ENCODE peak calls at places on chromosomes 6 and 20, in seven cellular contexts. F, R, X, D, U, Y and O are unnamed samples.

GRCh38 chr6:27176096-27176495 is 71.4 kb upstream of the PRSS16 start:
- DNase-seq in F (no peak), R (no peak), X (no peak), D (no peak), U (no peak), Y (no peak), O (no peak)

GRCh38 chr6:108565091-108565766 is 4.5 kb downstream of the FOXO3 start:
- DNase-seq in F (no peak), R (no peak), X (no peak), D (no peak), U (no peak), Y (no peak), O (peak)

GRCh38 chr6:106085984-106086832 is at the start of gene PRDM1:
- DNase-seq in F (peak), R (peak), X (peak), D (peak), U (peak), Y (peak), O (peak)

GRCh38 chr6:139894271-139894670 is 519.8 kb upstream of the CITED2 start:
- DNase-seq in F (no peak), R (no peak), X (no peak), D (no peak), U (no peak), Y (no peak), O (no peak)

GRCh38 chr20:52289956-52290355 is 98.4 kb upstream of the ZFP64 start:
- DNase-seq in F (no peak), R (no peak), X (no peak), D (no peak), U (no peak), Y (no peak), O (no peak)

GRCh38 chr6:26250806-26251075 is 114.3 kb upstream of the BTN3A2 start:
- DNase-seq in F (no peak), R (no peak), X (no peak), D (no peak), U (no peak), Y (no peak), O (no peak)

GRCh38 chr20:9498322-9498721 is 16.1 kb upstream of the LAMP5 start:
- DNase-seq in F (no peak), R (no peak), X (no peak), D (no peak), U (no peak), Y (no peak), O (no peak)

GRCh38 chr6:160036331-160036695 is 67.4 kb downstream of the IGF2R start:
- DNase-seq in F (no peak), R (no peak), X (no peak), D (peak), U (no peak), Y (no peak), O (no peak)

GRCh38 chr20:49813305-49813974 is 812 bp downstream of the SLC9A8 start:
- DNase-seq in F (no peak), R (no peak), X (no peak), D (no peak), U (no peak), Y (no peak), O (no peak)

GRCh38 chr6:92806254-92806653 is 613.1 kb downstream of the EPHA7 start:
- DNase-seq in F (no peak), R (no peak), X (no peak), D (no peak), U (peak), Y (no peak), O (no peak)

GRCh38 chr20:25252686-25253421 is 5.0 kb downstream of the PYGB start:
- DNase-seq in F (peak), R (no peak), X (no peak), D (no peak), U (no peak), Y (no peak), O (no peak)

GRCh38 chr6:382883-383420 is 8.6 kb upstream of the IRF4 start:
- DNase-seq in F (no peak), R (no peak), X (no peak), D (no peak), U (no peak), Y (no peak), O (no peak)

GRCh38 chr6:31660998-31661866 is 654 bp upstream of the C6orf47 start:
- DNase-seq in F (no peak), R (no peak), X (no peak), D (no peak), U (no peak), Y (no peak), O (no peak)

GRCh38 chr20:16132399-16132798 is 440.8 kb downstream of the KIF16B start:
- DNase-seq in F (no peak), R (no peak), X (no peak), D (no peak), U (no peak), Y (no peak), O (no peak)

GRCh38 chr6:35298625-35299140 is 1.1 kb downstream of the DEF6 start:
- DNase-seq in F (no peak), R (peak), X (no peak), D (no peak), U (no peak), Y (no peak), O (no peak)

GRCh38 chr6:134949927-134950326 is at the start of gene ALDH8A1:
- DNase-seq in F (no peak), R (no peak), X (no peak), D (no peak), U (no peak), Y (no peak), O (no peak)

GRCh38 chr6:35776364-35777215 is at the start of gene CLPSL2:
- DNase-seq in F (no peak), R (no peak), X (no peak), D (no peak), U (no peak), Y (peak), O (no peak)

GRCh38 chr6:84766796-84767590 is 2.6 kb upstream of the TBX18 start:
- DNase-seq in F (no peak), R (no peak), X (no peak), D (no peak), U (no peak), Y (peak), O (no peak)

GRCh38 chr6:54717849-54718455 is 128.6 kb upstream of the FAM83B start:
- DNase-seq in F (peak), R (no peak), X (peak), D (no peak), U (peak), Y (no peak), O (no peak)

GRCh38 chr20:14820771-14821170 is 483.4 kb upstream of the FLRT3 start:
- DNase-seq in F (no peak), R (no peak), X (no peak), D (no peak), U (peak), Y (no peak), O (no peak)

GRCh38 chr20:44009679-44009992 is 95.0 kb downstream of the TOX2 start:
- DNase-seq in F (no peak), R (no peak), X (no peak), D (no peak), U (no peak), Y (no peak), O (no peak)

GRCh38 chr20:63858393-63859165 is 2.7 kb upstream of the ABHD16B start:
- DNase-seq in F (no peak), R (no peak), X (no peak), D (no peak), U (no peak), Y (peak), O (no peak)
- TF ChIP-seq POLR2AphosphoS5 in F (no peak), R (no peak), X (no peak), D (no peak), U (no peak), Y (peak), O (no peak)

DNA sequence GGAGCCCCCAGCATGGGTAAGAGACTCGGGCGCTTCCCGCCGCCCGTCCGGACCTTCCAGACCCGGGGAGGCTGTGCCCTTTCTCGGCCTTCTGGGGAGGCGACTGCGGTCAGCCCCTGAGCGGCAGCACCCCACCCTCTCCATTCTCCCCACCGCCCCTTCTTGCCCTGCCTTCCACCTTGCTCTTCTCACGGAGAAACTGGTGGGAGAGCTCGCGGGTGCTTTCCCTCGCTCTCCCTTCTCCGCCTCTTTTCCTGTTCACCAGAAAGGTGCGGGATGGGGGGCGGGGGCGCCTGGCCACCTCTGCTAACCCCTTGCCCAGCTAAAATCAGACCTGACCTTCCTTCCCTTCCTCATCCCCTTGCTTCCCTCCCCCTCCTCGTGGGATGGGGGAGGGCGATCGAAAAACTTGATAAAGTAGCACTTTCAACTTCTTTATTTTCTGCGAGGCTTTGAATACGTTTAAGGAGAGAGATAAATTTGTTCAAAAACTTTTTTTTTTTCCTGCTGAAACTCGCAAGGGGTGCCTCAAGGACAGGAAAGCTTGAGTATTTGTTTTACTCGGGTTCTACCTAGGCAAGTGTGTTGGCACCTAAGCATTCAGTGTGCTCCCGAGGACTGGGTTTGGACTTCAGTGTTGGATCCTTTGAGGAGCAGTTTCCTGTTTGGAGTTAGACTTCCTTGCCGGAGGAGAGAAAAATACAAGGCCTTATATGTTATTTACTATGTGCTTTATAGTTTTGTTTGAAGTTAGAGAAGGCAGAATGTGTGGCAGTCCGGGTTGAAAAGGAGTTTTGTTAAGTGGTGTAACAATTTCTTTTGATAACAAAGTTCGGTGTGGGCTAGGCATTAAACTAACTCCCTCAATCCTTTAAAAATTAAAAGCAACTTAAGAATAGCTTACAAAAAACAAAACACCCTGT is 905 bp downstream of the CD2AP start:
- DNase-seq in F (peak), R (no peak), X (no peak), D (no peak), U (peak), Y (no peak), O (no peak)
- TF ChIP-seq POLR2A in F (peak), R (no peak), X (no peak), D (no peak), U (no peak), Y (no peak), O (peak)

GRCh38 chr20:33275215-33275614 is 7.8 kb upstream of the BPIFB1 start:
- DNase-seq in F (no peak), R (no peak), X (no peak), D (no peak), U (no peak), Y (no peak), O (no peak)
- TF ChIP-seq POLR2AphosphoS5 in F (no peak), R (no peak), X (no peak), D (no peak), U (no peak), Y (no peak), O (no peak)

GRCh38 chr6:145878591-145879295 is 64.1 kb upstream of the FBXO30 start:
- DNase-seq in F (no peak), R (no peak), X (no peak), D (no peak), U (no peak), Y (no peak), O (no peak)

GRCh38 chr6:145882121-145882531 is 67.5 kb upstream of the FBXO30 start:
- DNase-seq in F (no peak), R (no peak), X (no peak), D (no peak), U (no peak), Y (no peak), O (no peak)

GRCh38 chr6:145875496-145876244 is 61.1 kb upstream of the FBXO30 start:
- DNase-seq in F (no peak), R (no peak), X (no peak), D (no peak), U (no peak), Y (no peak), O (no peak)

GRCh38 chr6:145883263-145883662 is 68.7 kb upstream of the FBXO30 start:
- DNase-seq in F (no peak), R (no peak), X (no peak), D (no peak), U (no peak), Y (no peak), O (no peak)

GRCh38 chr6:145880361-145880760 is 65.8 kb upstream of the FBXO30 start:
- DNase-seq in F (no peak), R (no peak), X (no peak), D (no peak), U (no peak), Y (no peak), O (no peak)
- TF ChIP-seq POLR2A in F (no peak), R (no peak), X (no peak), D (no peak), U (no peak), Y (no peak), O (no peak)

GRCh38 chr6:137487181-137487910 is 6.8 kb downstream of the OLIG3 start:
- DNase-seq in F (no peak), R (no peak), X (no peak), D (peak), U (no peak), Y (no peak), O (no peak)
- TF ChIP-seq POLR2AphosphoS5 in F (no peak), R (no peak), X (no peak), D (no peak), U (no peak), Y (no peak), O (no peak)

DNA sequence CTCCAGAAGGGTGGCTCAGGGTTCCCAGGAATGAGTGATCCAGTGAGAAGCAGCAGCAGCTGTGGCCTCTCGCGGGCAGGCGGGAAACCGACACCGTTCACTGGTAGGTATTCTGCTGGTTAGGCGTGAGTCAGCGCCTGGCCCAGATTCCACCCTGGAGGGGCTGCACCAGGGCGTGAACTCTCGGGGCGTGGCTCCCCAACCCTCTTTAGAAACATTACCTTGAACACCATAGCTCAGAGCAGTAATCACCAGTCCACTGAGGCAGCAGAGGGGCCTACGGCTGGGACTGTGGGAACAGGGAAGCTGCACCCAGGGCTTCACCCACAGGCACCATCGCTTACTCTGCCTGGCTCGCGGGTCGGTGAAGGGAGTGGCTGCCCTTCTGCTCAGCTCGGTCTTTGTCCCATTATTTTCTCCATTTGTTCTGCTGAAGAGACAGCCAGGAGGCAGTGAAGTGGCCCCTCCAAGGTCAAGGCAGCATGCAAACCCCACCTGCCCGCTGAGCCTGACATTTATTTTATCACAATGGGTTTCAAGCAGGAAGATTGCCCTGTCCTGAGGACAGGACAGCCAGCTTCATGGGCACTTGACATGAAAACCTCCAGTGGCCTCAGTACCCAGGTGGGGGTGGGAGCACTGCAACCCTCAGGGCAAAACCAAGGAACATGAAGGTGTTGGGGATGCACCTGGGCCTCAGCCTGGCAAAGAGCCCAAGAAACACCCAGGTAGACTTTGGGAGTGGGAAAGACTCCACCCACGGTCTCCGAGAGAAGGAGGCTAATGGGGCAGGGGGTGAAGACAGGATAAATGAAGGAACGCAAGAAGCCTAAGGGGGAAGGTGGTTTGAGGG is 51.0 kb upstream of the CD93 start:
- DNase-seq in F (no peak), R (peak), X (no peak), D (no peak), U (no peak), Y (no peak), O (no peak)
- TF ChIP-seq POLR2A in F (no peak), R (no peak), X (no peak), D (no peak), U (no peak), Y (no peak), O (no peak)

GRCh38 chr6:53431704-53432103 is 83.0 kb upstream of the ELOVL5 start:
- DNase-seq in F (no peak), R (no peak), X (no peak), D (no peak), U (no peak), Y (no peak), O (no peak)
- TF ChIP-seq POLR2AphosphoS5 in F (no peak), R (no peak), X (no peak), D (no peak), U (no peak), Y (no peak), O (no peak)

GRCh38 chr6:43774776-43775583 is 5.0 kb downstream of the VEGFA start:
- DNase-seq in F (peak), R (peak), X (no peak), D (no peak), U (peak), Y (peak), O (peak)

GRCh38 chr6:43772571-43773049 is 2.6 kb downstream of the VEGFA start:
- DNase-seq in F (no peak), R (peak), X (no peak), D (no peak), U (no peak), Y (peak), O (no peak)

GRCh38 chr6:43773050-43773956 is 3.3 kb downstream of the VEGFA start:
- DNase-seq in F (peak), R (peak), X (peak), D (no peak), U (peak), Y (peak), O (peak)

GRCh38 chr6:43776115-43776798 is 6.2 kb downstream of the VEGFA start:
- DNase-seq in F (no peak), R (peak), X (no peak), D (no peak), U (no peak), Y (peak), O (no peak)

DNA sequence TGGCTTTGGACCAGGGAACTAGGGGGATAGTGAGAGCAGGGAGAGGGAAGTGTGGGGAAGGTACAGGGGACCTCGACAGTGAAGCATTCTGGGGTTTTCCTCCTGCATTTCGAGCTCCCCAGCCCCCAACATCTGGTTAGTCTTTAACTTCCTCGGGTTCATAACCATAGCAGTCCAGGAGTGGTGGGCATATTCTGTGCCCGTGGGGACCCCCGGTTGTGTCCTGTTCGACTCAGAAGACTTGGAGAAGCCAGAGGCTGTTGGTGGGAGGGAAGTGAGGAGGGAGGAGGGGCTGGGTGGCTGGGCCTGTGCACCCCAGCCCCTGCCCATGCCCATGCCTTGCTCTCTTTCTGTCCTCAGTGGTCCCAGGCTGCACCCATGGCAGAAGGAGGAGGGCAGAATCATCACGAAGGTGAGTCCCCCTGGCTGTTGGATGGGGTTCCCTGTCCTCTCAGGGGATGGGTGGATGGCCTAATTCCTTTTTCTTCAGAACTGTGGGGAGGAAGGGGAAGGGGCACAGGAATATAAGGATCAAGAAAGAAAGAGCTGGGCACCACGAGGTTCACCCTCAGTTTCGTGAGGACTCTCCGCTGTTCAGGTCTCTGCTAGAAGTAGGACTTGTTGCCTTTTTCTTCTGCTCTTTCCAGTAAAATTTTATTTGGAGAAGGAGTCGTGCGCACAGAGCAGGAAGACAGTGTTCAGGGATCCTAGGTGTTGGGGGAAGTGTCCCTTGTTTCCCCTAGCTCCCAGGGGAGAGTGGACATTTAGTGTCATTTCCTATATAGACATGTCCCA is 4.2 kb downstream of the VEGFA start:
- DNase-seq in F (no peak), R (peak), X (no peak), D (no peak), U (no peak), Y (no peak), O (no peak)
- TF ChIP-seq POLR2A in F (no peak), R (no peak), X (no peak), D (no peak), U (no peak), Y (no peak), O (no peak)

GRCh38 chr6:24517659-24518538 is 23.1 kb downstream of the ALDH5A1 start:
- DNase-seq in F (no peak), R (no peak), X (no peak), D (peak), U (no peak), Y (no peak), O (no peak)
- TF ChIP-seq POLR2AphosphoS5 in F (no peak), R (no peak), X (no peak), D (no peak), U (no peak), Y (no peak), O (peak)